ENCODE peak calls at places on chromosomes 1 and 21, in ten cellular contexts. Y is neural progenitor cell; O is hepatocyte; N is CD8-positive, alpha-beta T cell; G is RWPE1; W is left ventricle myocardium inferior; L is CD4-positive, CD25-positive, alpha-beta regulatory T cell; B is dorsolateral prefrontal cortex; P is tibial nerve; X is mammary epithelial cell. J is an unnamed sample.

GRCh38 chr21:26394341-26394740 is 178.7 kb downstream of the CYYR1 start:
- DNase-seq in Y (no peak), O (no peak), N (no peak), G (no peak), W (no peak), L (no peak), B (no peak), P (no peak), X (no peak), J (no peak)

GRCh38 chr1:9473032-9473792 is 66.1 kb upstream of the SLC25A33 start:
- DNase-seq in Y (no peak), O (peak; percentile 91), N (no peak), G (peak; percentile 98), W (peak; percentile 72), L (no peak), B (peak; percentile 40), P (peak; percentile 71), X (peak; percentile 93), J (no peak)

GRCh38 chr1:151243683-151244216 is 10.8 kb upstream of the PSMD4 start:
- DNase-seq in Y (peak; percentile 3), O (no peak), N (no peak), G (no peak), W (no peak), L (no peak), B (no peak), P (no peak), X (no peak), J (no peak)

GRCh38 chr21:36202721-36203602 is 46.3 kb downstream of the DOP1B start:
- DNase-seq in Y (no peak), O (no peak), N (no peak), G (no peak), W (no peak), L (no peak), B (no peak), P (no peak), X (no peak), J (no peak)

GRCh38 chr1:58813361-58813760 is 29.5 kb upstream of the JUN start:
- DNase-seq in Y (no peak), O (no peak), N (no peak), G (no peak), W (no peak), L (no peak), B (no peak), P (no peak), X (no peak), J (no peak)

GRCh38 chr1:231934797-231935196 is 308.2 kb downstream of the DISC1 start:
- DNase-seq in Y (peak; percentile 73), O (peak; percentile 48), N (no peak), G (peak; percentile 20), W (no peak), L (no peak), B (no peak), P (no peak), X (peak; percentile 42), J (no peak)

GRCh38 chr21:37139154-37139553 is 66.1 kb downstream of the TTC3 start:
- DNase-seq in Y (no peak), O (no peak), N (no peak), G (no peak), W (no peak), L (no peak), B (no peak), P (no peak), X (no peak), J (no peak)

GRCh38 chr1:223189903-223190724 is 47.1 kb upstream of the TLR5 start:
- DNase-seq in Y (no peak), O (no peak), N (peak; percentile 48), G (peak; percentile 81), W (no peak), L (peak; percentile 39), B (no peak), P (no peak), X (peak; percentile 92), J (no peak)

GRCh38 chr21:34580181-34580700 is 34.7 kb downstream of the RCAN1 start:
- DNase-seq in Y (no peak), O (peak; percentile 30), N (no peak), G (peak; percentile 44), W (peak; percentile 80), L (no peak), B (no peak), P (no peak), X (peak; percentile 46), J (no peak)

GRCh38 chr1:202979459-202979858 is 12.4 kb upstream of the CYB5R1 start:
- DNase-seq in Y (no peak), O (no peak), N (no peak), G (no peak), W (no peak), L (no peak), B (no peak), P (no peak), X (no peak), J (no peak)

GRCh38 chr1:9668080-9668479 is 16.5 kb downstream of the PIK3CD start:
- DNase-seq in Y (no peak), O (no peak), N (no peak), G (no peak), W (no peak), L (no peak), B (no peak), P (no peak), X (no peak), J (no peak)

GRCh38 chr1:98919211-98919610 is 85.5 kb downstream of the PLPPR5 start:
- DNase-seq in Y (no peak), O (no peak), N (no peak), G (no peak), W (no peak), L (no peak), B (no peak), P (no peak), X (no peak), J (no peak)

GRCh38 chr1:219782929-219783328 is 145.4 kb downstream of the SLC30A10 start:
- DNase-seq in Y (no peak), O (no peak), N (no peak), G (no peak), W (no peak), L (no peak), B (no peak), P (no peak), X (no peak), J (no peak)

GRCh38 chr1:869499-870244 is 54.1 kb upstream of the SAMD11 start:
- DNase-seq in Y (peak; percentile 84), O (peak; percentile 80), N (peak; percentile 73), G (peak; percentile 52), W (peak; percentile 76), L (peak; percentile 84), B (no peak), P (peak; percentile 36), X (peak; percentile 25), J (peak; percentile 55)

GRCh38 chr1:64598100-64598571 is 128.2 kb downstream of the CACHD1 start:
- DNase-seq in Y (peak; percentile 44), O (peak; percentile 53), N (no peak), G (peak; percentile 76), W (no peak), L (no peak), B (no peak), P (no peak), X (peak; percentile 75), J (no peak)

GRCh38 chr1:6348511-6349191 is 44.9 kb downstream of the ACOT7 start:
- DNase-seq in Y (peak; percentile 55), O (no peak), N (peak; percentile 53), G (no peak), W (peak; percentile 39), L (peak; percentile 59), B (no peak), P (no peak), X (peak; percentile 61), J (no peak)

DNA sequence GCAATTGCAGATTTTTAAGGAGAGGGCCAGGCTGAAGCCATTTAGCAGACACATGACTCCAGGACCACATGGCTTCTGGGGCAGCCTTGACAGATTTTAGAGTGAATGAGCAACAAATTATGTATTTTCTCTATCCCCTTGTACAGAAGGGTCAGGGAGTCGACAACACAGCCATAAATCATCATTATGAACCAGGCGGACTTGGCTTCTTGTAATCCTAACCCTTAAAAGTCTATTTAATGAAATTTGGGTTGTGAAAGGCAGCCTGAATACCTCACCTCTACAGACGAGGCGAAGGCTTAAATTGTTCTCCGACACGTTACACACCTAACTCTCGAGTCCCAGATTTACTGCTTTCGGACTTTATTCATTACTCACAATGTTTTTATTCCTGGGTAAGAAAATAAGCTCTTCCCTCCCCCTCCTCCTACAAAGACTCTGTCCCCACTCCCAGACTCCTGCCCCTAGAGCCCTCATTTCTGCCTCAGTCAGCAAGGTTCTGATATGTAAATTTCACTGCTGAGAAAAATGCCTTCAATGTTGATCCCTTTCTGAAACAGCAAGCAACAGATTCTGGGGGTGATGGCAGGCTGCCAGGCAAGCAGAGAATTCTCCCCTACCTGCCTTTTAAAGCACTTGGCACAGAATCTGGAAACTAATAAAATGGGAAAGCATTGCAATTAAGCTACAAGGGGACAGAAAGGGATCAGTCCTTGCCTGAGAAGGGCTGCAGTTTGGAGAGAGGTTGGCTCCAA is 51.6 kb downstream of the PLPP3 start:
- DNase-seq in Y (no peak), O (no peak), N (no peak), G (no peak), W (no peak), L (no peak), B (no peak), P (no peak), X (no peak), J (no peak)
- H3K27ac ChIP-seq in Y (peak overlapping the region; percentile 59), O (peak overlapping the region; percentile 55), N (no peak overlapping the region), G (no peak overlapping the region), W (peak overlapping the region; percentile 82), L (no peak overlapping the region), B (peak overlapping the region; percentile 30), P (peak overlapping the region; percentile 34), X (no peak overlapping the region), J (no peak overlapping the region)

GRCh38 chr1:12548279-12549105 is 69.5 kb downstream of the DHRS3 start:
- DNase-seq in Y (no peak), O (no peak), N (no peak), G (no peak), W (no peak), L (no peak), B (no peak), P (no peak), X (no peak), J (no peak)
- H3K27ac ChIP-seq in Y (no peak overlapping the region), O (peak overlapping the region; percentile 77), N (no peak overlapping the region), G (no peak overlapping the region), W (peak overlapping the region; percentile 74), L (no peak overlapping the region), B (no peak overlapping the region), P (peak overlapping the region; percentile 90), X (no peak overlapping the region), J (no peak overlapping the region)

DNA sequence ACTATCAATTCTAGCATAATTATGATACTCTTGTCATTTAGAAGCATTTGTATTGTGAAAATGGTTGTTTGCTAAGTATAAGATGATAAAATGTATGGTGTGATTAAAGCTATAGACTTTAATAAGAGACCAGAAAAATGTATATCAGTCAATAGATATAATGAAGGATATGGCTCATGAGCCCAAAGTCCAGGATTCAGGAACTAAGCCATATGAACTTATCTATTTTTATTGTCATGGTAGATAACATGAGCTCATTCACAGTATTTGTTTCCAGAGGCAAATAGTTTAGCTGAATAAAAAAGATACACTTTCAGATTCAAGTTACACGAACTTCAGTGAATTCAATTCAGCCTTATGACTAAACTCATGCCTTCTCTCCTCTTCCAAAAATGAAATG is 32.7 kb downstream of the PRDX6 start:
- DNase-seq in Y (no peak), O (no peak), N (no peak), G (no peak), W (no peak), L (no peak), B (no peak), P (no peak), X (no peak), J (no peak)
- H3K27ac ChIP-seq in Y (no peak overlapping the region), O (no peak overlapping the region), N (no peak overlapping the region), G (no peak overlapping the region), W (no peak overlapping the region), L (no peak overlapping the region), B (no peak overlapping the region), P (no peak overlapping the region), X (no peak overlapping the region), J (no peak overlapping the region)

GRCh38 chr1:218475699-218476098 is 130.6 kb downstream of the TGFB2 start:
- DNase-seq in Y (no peak), O (no peak), N (no peak), G (no peak), W (no peak), L (no peak), B (no peak), P (no peak), X (no peak), J (no peak)
- H3K27ac ChIP-seq in Y (no peak overlapping the region), O (peak overlapping the region; percentile 9), N (no peak overlapping the region), G (no peak overlapping the region), W (no peak overlapping the region), L (no peak overlapping the region), B (no peak overlapping the region), P (no peak overlapping the region), X (peak overlapping the region; percentile 41), J (no peak overlapping the region)